ENCODE peak calls at places on chromosomes 6 and 20, in five cellular contexts. U is ovary, D is uterus, A is fibroblast of lung, E is aorta. Q is an unnamed sample. For H3K4me1 and H3K36me3, the result is how much of the 10 kb centered on the place peaks cover.

GRCh38 chr20:7765221-7765620 is 175.0 kb downstream of the HAO1 start:
- DNase-seq in U (no peak), D (no peak), A (no peak), E (no peak), Q (no peak)

GRCh38 chr6:31733734-31734133 is 2.6 kb downstream of the CLIC1 start:
- DNase-seq in U (no peak), D (no peak), A (no peak), E (no peak), Q (no peak)

GRCh38 chr6:29474996-29475395 is 12.8 kb downstream of the MAS1L start:
- DNase-seq in U (no peak), D (no peak), A (no peak), E (no peak), Q (no peak)

GRCh38 chr6:118908441-118908840 is 14.5 kb downstream of the ASF1A start:
- DNase-seq in U (no peak), D (no peak), A (no peak), E (no peak), Q (no peak)

GRCh38 chr20:40582531-40582930 is 106.5 kb downstream of the MAFB start:
- DNase-seq in U (no peak), D (no peak), A (no peak), E (no peak), Q (no peak)

GRCh38 chr6:12111271-12111670 is 99.2 kb downstream of the HIVEP1 start:
- DNase-seq in U (no peak), D (no peak), A (no peak), E (no peak), Q (no peak)

GRCh38 chr6:56902551-56903464 is 52.1 kb upstream of the BEND6 start:
- DNase-seq in U (peak), D (peak), A (peak), E (no peak), Q (no peak)

GRCh38 chr6:3410385-3411360 is 46.2 kb downstream of the SLC22A23 start:
- DNase-seq in U (no peak), D (no peak), A (peak), E (peak), Q (no peak)

GRCh38 chr6:81233990-81234389 is 518.5 kb downstream of the TENT5A start:
- DNase-seq in U (no peak), D (no peak), A (no peak), E (no peak), Q (no peak)

GRCh38 chr20:43383026-43383795 is 74.5 kb upstream of the SRSF6 start:
- DNase-seq in U (no peak), D (no peak), A (no peak), E (no peak), Q (no peak)

GRCh38 chr20:38965264-38965663 is 3.1 kb downstream of the DHX35 start:
- DNase-seq in U (no peak), D (no peak), A (no peak), E (no peak), Q (no peak)

GRCh38 chr6:129117355-129117754 is 234.4 kb downstream of the LAMA2 start:
- DNase-seq in U (no peak), D (no peak), A (no peak), E (no peak), Q (no peak)

GRCh38 chr20:43559147-43559477 is 285 bp downstream of the SGK2 start:
- DNase-seq in U (no peak), D (no peak), A (no peak), E (no peak), Q (no peak)

GRCh38 chr6:94196891-94197290 is 777.5 kb upstream of the EPHA7 start:
- DNase-seq in U (no peak), D (no peak), A (no peak), E (no peak), Q (no peak)

GRCh38 chr6:64520050-64520449 is 884.4 kb downstream of the PHF3 start:
- DNase-seq in U (no peak), D (no peak), A (peak), E (no peak), Q (no peak)

GRCh38 chr6:15392182-15392581 is 146.3 kb downstream of the JARID2 start:
- DNase-seq in U (no peak), D (no peak), A (no peak), E (no peak), Q (no peak)

GRCh38 chr6:15389079-15389758 is 143.3 kb downstream of the JARID2 start:
- DNase-seq in U (no peak), D (no peak), A (peak), E (no peak), Q (no peak)

GRCh38 chr6:15387118-15387517 is 141.2 kb downstream of the JARID2 start:
- DNase-seq in U (no peak), D (no peak), A (no peak), E (no peak), Q (no peak)

GRCh38 chr6:15391500-15391899 is 145.6 kb downstream of the JARID2 start:
- DNase-seq in U (no peak), D (no peak), A (no peak), E (no peak), Q (no peak)

DNA sequence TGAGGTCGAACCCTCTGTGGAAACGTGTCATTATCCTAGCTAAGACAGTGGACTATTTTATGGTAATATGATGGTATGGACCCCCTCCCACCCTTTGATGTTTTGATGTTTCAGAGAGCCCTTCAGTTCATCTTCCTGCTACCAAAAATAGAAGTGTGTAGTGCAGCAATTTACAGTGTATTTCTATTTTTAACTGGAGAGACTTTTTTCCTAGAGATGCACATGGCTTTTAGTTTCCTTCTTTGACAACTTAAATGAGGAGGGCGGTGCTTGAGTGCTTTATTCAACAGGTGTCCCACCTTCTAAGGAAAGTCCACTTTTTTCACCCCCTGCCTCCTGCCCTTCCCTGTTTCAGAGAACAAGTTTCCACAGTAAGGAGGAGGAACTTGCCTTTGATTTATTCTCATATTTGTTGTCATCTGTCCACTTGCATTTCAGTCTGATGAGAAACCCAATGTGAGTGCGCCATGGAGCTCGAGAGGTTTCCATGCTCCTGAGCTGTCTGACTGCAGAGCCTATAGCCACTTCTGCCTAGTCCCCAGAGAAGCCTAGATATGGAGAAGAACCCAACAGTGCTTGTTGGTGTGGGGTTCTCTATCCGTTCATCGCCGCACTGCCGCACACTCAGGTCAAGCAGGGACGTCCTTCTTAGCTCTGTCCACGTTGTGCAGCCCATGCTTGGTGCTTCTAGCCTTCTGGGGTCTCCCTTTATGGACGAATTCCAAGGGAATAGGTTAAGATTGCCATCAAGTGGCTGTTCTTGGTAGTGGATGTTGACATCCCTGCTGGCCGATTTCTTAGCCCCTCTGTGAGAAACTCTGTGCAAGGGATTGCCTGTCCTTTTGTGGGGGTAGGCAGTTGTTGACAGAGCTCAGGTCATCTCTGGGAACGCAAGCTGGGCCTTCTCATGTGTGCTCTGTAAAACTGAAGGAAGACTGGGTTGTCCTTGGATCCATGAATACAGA is 144.2 kb downstream of the JARID2 start:
- DNase-seq in U (no peak), D (no peak), A (peak), E (no peak), Q (no peak)
- H3K4me1 ChIP-seq in U (under half), D (under half), A (under half), E (under half), Q (half or more)

GRCh38 chr6:158153576-158153975 is 14.5 kb downstream of the SERAC1 start:
- DNase-seq in U (no peak), D (no peak), A (no peak), E (no peak), Q (no peak)
- H3K36me3 ChIP-seq in U (under half), D (under half), A (under half), E (under half), Q (under half)

GRCh38 chr6:111805511-111806181 is 67.6 kb downstream of the FYN start:
- DNase-seq in U (no peak), D (no peak), A (peak), E (no peak), Q (no peak)
- H3K4me1 ChIP-seq in U (under half), D (under half), A (under half), E (under half), Q (under half)

GRCh38 chr6:158499601-158500000 is 60.3 kb upstream of the TMEM181 start:
- DNase-seq in U (no peak), D (no peak), A (no peak), E (no peak), Q (no peak)
- H3K36me3 ChIP-seq in U (under half), D (under half), A (under half), E (under half), Q (half or more)